ENCODE peak calls at places on chromosome 14, in five cellular contexts. B is lung, H is ovary, V is brain microvascular endothelial cell, X is upper lobe of left lung. Q is an unnamed sample.

GRCh38 chr14:105299654-105300541 is 903 bp downstream of the BRF1 start:
- DNase-seq in B (no peak), X (no peak), H (peak; percentile 36), V (no peak), Q (no peak)

GRCh38 chr14:68593806-68594536 is 198.9 kb downstream of the ZFP36L1 start:
- DNase-seq in X (no peak), B (no peak), H (no peak), V (no peak), Q (no peak)

GRCh38 chr14:38608244-38608643 is 352.4 kb upstream of the CLEC14A start:
- DNase-seq in V (no peak), H (no peak), B (no peak), X (no peak), Q (no peak)

GRCh38 chr14:101128478-101129450 is 225.2 kb upstream of the RTL1 start:
- DNase-seq in H (no peak), B (peak; percentile 18), V (no peak), X (peak; percentile 38), Q (no peak)

GRCh38 chr14:71245659-71246361 is 338.6 kb downstream of the PCNX1 start:
- DNase-seq in X (no peak), H (no peak), B (no peak), V (no peak), Q (no peak)

GRCh38 chr14:76956253-76957090 is 72.0 kb downstream of the IRF2BPL start:
- DNase-seq in B (peak; percentile 91), X (peak; percentile 96), V (peak; percentile 81), H (peak; percentile 91), Q (peak; percentile 41)

GRCh38 chr14:33239465-33239864 is 300.8 kb downstream of the NPAS3 start:
- DNase-seq in X (no peak), V (no peak), B (no peak), H (no peak), Q (no peak)

GRCh38 chr14:50359631-50360030 is 37.0 kb downstream of the CDKL1 start:
- DNase-seq in V (no peak), X (no peak), B (no peak), H (no peak), Q (no peak)

GRCh38 chr14:74905595-74906142 is 17.4 kb downstream of the RPS6KL1 start:
- DNase-seq in V (no peak), X (peak; percentile 67), B (peak; percentile 74), H (peak; percentile 81), Q (no peak)

GRCh38 chr14:22565391-22565945 is 23.6 kb downstream of the DAD1 start:
- DNase-seq in V (no peak), B (no peak), X (no peak), H (no peak), Q (no peak)

GRCh38 chr14:32224731-32225377 is 21.8 kb upstream of the RNU6-8 start:
- DNase-seq in V (peak; percentile 54), B (no peak), H (no peak), X (no peak), Q (peak; percentile 47)

GRCh38 chr14:40682131-40682913 is 924.4 kb upstream of the LRFN5 start:
- DNase-seq in V (no peak), H (no peak), X (no peak), B (no peak), Q (no peak)

GRCh38 chr14:96086032-96086431 is 46.9 kb downstream of the C14orf132 start:
- DNase-seq in X (no peak), B (no peak), H (no peak), V (peak; percentile 77), Q (no peak)

GRCh38 chr14:96383445-96383844 is 8.5 kb upstream of the AK7 start:
- DNase-seq in V (no peak), B (no peak), X (no peak), H (no peak), Q (no peak)

GRCh38 chr14:75068294-75069020 is 984 bp upstream of the ZC2HC1C start:
- DNase-seq in B (no peak), V (no peak), H (no peak), X (no peak), Q (no peak)

GRCh38 chr14:69694730-69695663 is 71.9 kb upstream of the SRSF5 start:
- DNase-seq in V (no peak), X (no peak), H (no peak), B (no peak), Q (no peak)

GRCh38 chr14:76904100-76904739 is 78.0 kb downstream of the LRRC74A start:
- DNase-seq in V (peak; percentile 76), H (peak; percentile 56), X (no peak), B (no peak), Q (peak; percentile 61)

GRCh38 chr14:34113051-34113511 is 162.2 kb upstream of the EGLN3 start:
- DNase-seq in X (no peak), V (peak; percentile 9), B (no peak), H (no peak), Q (peak; percentile 68)

GRCh38 chr14:75794615-75795038 is 133.6 kb downstream of the TTLL5 start:
- DNase-seq in V (peak; percentile 46), X (no peak), B (no peak), H (no peak), Q (peak; percentile 46)

GRCh38 chr14:51283402-51283825 is 43.4 kb downstream of the TMX1 start:
- DNase-seq in V (peak; percentile 73), B (no peak), X (no peak), H (no peak), Q (peak; percentile 89)

GRCh38 chr14:21060590-21061346 is 3.1 kb downstream of the RNASE8 start:
- DNase-seq in H (no peak), B (no peak), V (no peak), X (no peak), Q (no peak)

GRCh38 chr14:50363734-50364113 is 33.0 kb downstream of the CDKL1 start:
- DNase-seq in X (no peak), H (no peak), V (no peak), B (no peak), Q (no peak)

GRCh38 chr14:81471062-81471461 is 62.6 kb downstream of the SEL1L start:
- DNase-seq in H (no peak), X (no peak), B (no peak), V (no peak), Q (no peak)

GRCh38 chr14:92360666-92361370 is 37.9 kb downstream of the SLC24A4 start:
- DNase-seq in X (no peak), V (no peak), B (no peak), H (no peak), Q (no peak)

GRCh38 chr14:92352158-92352985 is 29.4 kb downstream of the SLC24A4 start:
- DNase-seq in B (no peak), V (peak; percentile 5), X (no peak), H (no peak), Q (no peak)

GRCh38 chr14:92353447-92353846 is 30.5 kb downstream of the SLC24A4 start:
- DNase-seq in V (no peak), B (no peak), H (no peak), X (no peak), Q (no peak)

GRCh38 chr14:92351750-92352149 is 28.8 kb downstream of the SLC24A4 start:
- DNase-seq in B (no peak), V (no peak), H (no peak), X (no peak), Q (no peak)

DNA sequence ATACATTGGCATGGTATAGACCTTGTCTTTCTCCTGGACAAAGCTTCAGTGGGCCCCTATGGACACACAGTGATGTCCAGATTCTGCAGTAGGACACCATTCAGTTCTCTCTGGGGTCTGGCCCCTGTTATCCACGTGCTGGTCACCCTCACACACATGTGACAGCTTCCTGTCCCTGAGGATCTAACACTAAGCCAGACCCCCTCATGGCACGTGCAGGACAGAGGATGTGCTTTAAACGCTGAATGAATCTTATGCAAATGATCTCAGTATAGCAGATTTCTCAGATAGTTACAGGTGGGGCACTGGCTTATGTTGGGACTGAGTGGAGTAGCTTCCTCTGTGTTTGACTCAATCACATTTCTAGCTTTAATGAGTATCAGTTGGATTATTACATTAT is 33.7 kb downstream of the SLC24A4 start:
- DNase-seq in V (no peak), X (no peak), B (no peak), H (no peak), Q (no peak)
- H3K4me3 ChIP-seq in V (no peak overlapping the region), X (no peak overlapping the region), B (no peak overlapping the region), H (no peak overlapping the region), Q (no peak overlapping the region)

GRCh38 chr14:30191639-30192279 is 264.1 kb upstream of the PRKD1 start:
- DNase-seq in B (no peak), H (no peak), V (no peak), X (no peak), Q (no peak)

GRCh38 chr14:30180219-30180618 is 252.6 kb upstream of the PRKD1 start:
- DNase-seq in X (no peak), H (no peak), V (no peak), B (no peak), Q (no peak)

GRCh38 chr14:30185832-30186231 is 258.2 kb upstream of the PRKD1 start:
- DNase-seq in B (no peak), V (no peak), H (no peak), X (no peak), Q (no peak)
- TF ChIP-seq CTCF in B (no peak), V (no peak), H (no peak), X (no peak), Q (peak; percentile 3)

DNA sequence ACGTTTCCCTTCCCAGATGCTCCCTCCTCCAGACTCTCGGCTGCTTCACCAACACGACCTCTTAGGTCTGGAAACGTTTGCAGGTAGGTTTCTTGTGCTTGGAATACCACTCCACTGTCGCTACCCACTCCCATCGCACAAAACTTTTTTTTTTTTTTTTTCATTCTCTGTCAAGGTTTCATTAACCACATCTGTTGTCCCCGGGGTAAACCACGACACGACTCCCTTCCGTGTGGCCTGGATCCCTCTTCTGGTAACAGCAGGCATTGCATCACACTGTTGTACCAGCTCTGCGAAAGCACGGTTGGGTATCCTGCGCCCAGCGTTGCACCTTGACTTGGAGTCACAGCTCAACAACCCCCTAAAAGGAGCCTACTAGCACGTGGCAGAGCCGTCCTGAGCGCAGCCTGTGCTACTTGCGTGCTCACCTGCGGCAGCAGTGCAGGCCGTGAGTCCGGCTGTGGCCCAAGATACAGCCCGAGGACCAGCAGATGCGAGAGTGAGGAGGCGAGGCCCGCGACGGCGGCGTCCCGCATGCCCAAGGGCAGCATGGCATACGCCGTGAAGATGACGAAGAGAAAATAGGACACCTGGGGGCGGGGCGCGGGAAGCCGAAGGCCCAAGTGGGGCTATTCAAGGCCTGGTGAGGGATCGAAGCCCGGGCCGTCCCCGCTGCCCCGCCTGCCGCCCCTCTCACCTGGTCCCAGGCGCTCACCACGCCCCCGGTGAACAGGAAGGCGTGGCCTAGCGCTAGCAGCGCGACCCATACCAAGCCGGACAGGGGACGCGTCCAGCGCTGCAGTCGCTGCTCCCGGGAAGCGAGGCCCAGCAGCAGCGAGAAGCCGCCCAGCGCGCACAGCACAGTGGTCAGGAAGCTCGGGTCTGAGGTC is 2.5 kb downstream of the ADCY4 start:
- DNase-seq in B (peak; percentile 80), V (peak; percentile 42), H (peak; percentile 62), X (peak; percentile 91), Q (no peak)
- H3K4me3 ChIP-seq in B (no peak overlapping the region), V (peak overlapping the region; percentile 32), H (peak overlapping the region; percentile 20), X (peak overlapping the region; percentile 50), Q (peak overlapping the region; percentile 10)

GRCh38 chr14:55158412-55158811 is 29.4 kb downstream of the LGALS3 start:
- DNase-seq in X (no peak), H (no peak), V (no peak), B (no peak), Q (no peak)

GRCh38 chr14:55157080-55157479 is 28.0 kb downstream of the LGALS3 start:
- DNase-seq in B (no peak), V (no peak), H (no peak), X (no peak), Q (no peak)

DNA sequence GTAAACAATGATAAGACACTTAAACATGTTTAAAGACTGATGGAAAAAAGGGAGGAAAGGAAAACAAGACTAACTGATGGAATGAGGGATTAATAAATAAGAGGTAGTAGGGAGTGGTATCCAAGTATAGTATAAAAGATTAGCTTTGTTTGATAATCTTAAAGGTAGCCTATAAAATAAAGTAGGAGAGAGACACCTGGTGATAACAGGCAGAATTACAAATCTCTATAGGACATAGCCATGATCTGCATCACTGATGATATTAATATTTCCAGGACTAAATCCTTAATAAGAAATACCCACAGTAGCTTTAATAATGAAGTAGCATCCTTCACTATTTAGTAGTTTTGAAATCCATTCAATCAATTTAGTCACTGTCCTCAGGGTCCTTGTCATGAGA is 30.4 kb downstream of the DLGAP5 start:
- DNase-seq in B (no peak), H (no peak), V (no peak), X (no peak), Q (peak; percentile 39)
- TF ChIP-seq CTCF in B (peak; percentile 27), H (peak; percentile 34), V (peak; percentile 32), X (peak; percentile 60), Q (peak; percentile 27)